ENCODE peak calls at places on chromosome 18, in six cellular contexts. One of them, this sample, is unnamed.

GRCh38 chr18:36191286-36191685 is 4.0 kb downstream of the MOCOS start:
- DNase-seq in mucosa of descending colon: no peak
- DNase-seq in NCI-H2107: no peak
- DNase-seq in DMS 273 treated with DMSO at 0.1 percent for 48 hours: no peak
- DNase-seq in left cardiac atrium: no peak
- DNase-seq in RWPE2: no peak
- DNase-seq in this sample: no peak

GRCh38 chr18:36809590-36810381 is 19.0 kb downstream of the TPGS2 start:
- DNase-seq in mucosa of descending colon: no peak
- DNase-seq in left cardiac atrium: no peak
- DNase-seq in NCI-H2107: peak; percentile 45
- DNase-seq in DMS 273 treated with DMSO at 0.1 percent for 48 hours: peak; percentile 29
- DNase-seq in RWPE2: no peak
- DNase-seq in this sample: no peak

GRCh38 chr18:5961828-5962150 is 66.5 kb upstream of the TMEM200C start:
- DNase-seq in DMS 273 treated with DMSO at 0.1 percent for 48 hours: no peak
- DNase-seq in RWPE2: no peak
- DNase-seq in left cardiac atrium: no peak
- DNase-seq in mucosa of descending colon: no peak
- DNase-seq in NCI-H2107: no peak
- DNase-seq in this sample: no peak

GRCh38 chr18:13379062-13379800 is 160.7 kb downstream of the LDLRAD4 start:
- DNase-seq in DMS 273 treated with DMSO at 0.1 percent for 48 hours: no peak
- DNase-seq in mucosa of descending colon: no peak
- DNase-seq in RWPE2: no peak
- DNase-seq in NCI-H2107: no peak
- DNase-seq in left cardiac atrium: no peak
- DNase-seq in this sample: no peak

GRCh38 chr18:60880184-60880583 is 453.0 kb upstream of the CDH20 start:
- DNase-seq in left cardiac atrium: no peak
- DNase-seq in DMS 273 treated with DMSO at 0.1 percent for 48 hours: no peak
- DNase-seq in RWPE2: no peak
- DNase-seq in mucosa of descending colon: no peak
- DNase-seq in NCI-H2107: no peak
- DNase-seq in this sample: no peak

GRCh38 chr18:68735498-68736343 is 20.8 kb upstream of the TMX3 start:
- DNase-seq in DMS 273 treated with DMSO at 0.1 percent for 48 hours: no peak
- DNase-seq in left cardiac atrium: no peak
- DNase-seq in NCI-H2107: peak; percentile 16
- DNase-seq in mucosa of descending colon: no peak
- DNase-seq in RWPE2: no peak
- DNase-seq in this sample: no peak

GRCh38 chr18:49682301-49683190 is 120.7 kb downstream of the LIPG start:
- DNase-seq in NCI-H2107: no peak
- DNase-seq in RWPE2: no peak
- DNase-seq in mucosa of descending colon: no peak
- DNase-seq in DMS 273 treated with DMSO at 0.1 percent for 48 hours: no peak
- DNase-seq in left cardiac atrium: no peak
- DNase-seq in this sample: peak; percentile 63

GRCh38 chr18:79988925-79989361 is 580 bp upstream of the TXNL4A start:
- DNase-seq in mucosa of descending colon: peak; percentile 55
- DNase-seq in DMS 273 treated with DMSO at 0.1 percent for 48 hours: no peak
- DNase-seq in NCI-H2107: no peak
- DNase-seq in RWPE2: no peak
- DNase-seq in left cardiac atrium: peak; percentile 48
- DNase-seq in this sample: peak; percentile 41

GRCh38 chr18:62713651-62714247 is 1.6 kb upstream of the PHLPP1 start:
- DNase-seq in NCI-H2107: no peak
- DNase-seq in DMS 273 treated with DMSO at 0.1 percent for 48 hours: no peak
- DNase-seq in RWPE2: no peak
- DNase-seq in left cardiac atrium: no peak
- DNase-seq in mucosa of descending colon: no peak
- DNase-seq in this sample: peak; percentile 45

This sample was measured in right lobe of liver.